ENCODE peak calls at places on chromosomes 6 and 20, in eight cellular contexts. E is NCI-H2081, K is NCI-H2171, X is Daoy, G is ovary, D is left cardiac atrium, J is GOT3, L is fibroblast of mammary gland. A is an unnamed sample.

GRCh38 chr6:24918641-24919403 is 16.9 kb downstream of the RIPOR2 start:
- DNase-seq in L (no peak), J (no peak), D (no peak), E (peak), K (peak), G (no peak), X (no peak), A (no peak)

GRCh38 chr6:33578588-33579011 is 1.5 kb downstream of the BAK1 start:
- DNase-seq in L (no peak), K (no peak), G (no peak), X (no peak), J (no peak), D (no peak), E (no peak), A (no peak)

GRCh38 chr6:157246048-157246630 is 77.2 kb downstream of the TMEM242 start:
- DNase-seq in K (no peak), D (peak), J (no peak), G (peak), L (peak), E (no peak), X (no peak), A (no peak)

GRCh38 chr6:7000825-7001777 is 106.7 kb upstream of the RREB1 start:
- DNase-seq in K (no peak), L (peak), G (no peak), E (no peak), X (no peak), D (no peak), J (no peak), A (no peak)

GRCh38 chr20:35561671-35562070 is 19.8 kb downstream of the ERGIC3 start:
- DNase-seq in X (no peak), J (no peak), G (no peak), L (no peak), K (no peak), E (no peak), D (no peak), A (no peak)

GRCh38 chr6:43454290-43455033 is 886 bp downstream of the DLK2 start:
- DNase-seq in L (peak), X (peak), D (peak), J (peak), K (peak), E (peak), G (peak), A (peak)

GRCh38 chr6:2957696-2958330 is 13.6 kb downstream of the SERPINB6 start:
- DNase-seq in E (no peak), K (no peak), L (no peak), J (no peak), X (no peak), D (peak), G (no peak), A (no peak)

GRCh38 chr6:108578595-108579038 is 17.9 kb downstream of the FOXO3 start:
- DNase-seq in L (peak), E (no peak), D (no peak), J (no peak), X (peak), G (no peak), K (no peak), A (peak)

GRCh38 chr6:157631388-157631787 is 191.7 kb upstream of the SNX9 start:
- DNase-seq in L (peak), K (no peak), G (no peak), E (no peak), J (no peak), D (no peak), X (peak), A (no peak)

GRCh38 chr20:50528804-50529351 is 18.7 kb downstream of the PTPN1 start:
- DNase-seq in K (no peak), G (no peak), E (no peak), X (no peak), D (no peak), L (peak), J (no peak), A (no peak)

GRCh38 chr6:819122-819521 is 126.2 kb upstream of the EXOC2 start:
- DNase-seq in X (no peak), L (no peak), E (no peak), K (no peak), D (no peak), G (no peak), J (no peak), A (no peak)

GRCh38 chr20:57047281-57048026 is 219.0 kb downstream of the BMP7 start:
- DNase-seq in J (no peak), E (no peak), G (no peak), D (no peak), K (no peak), X (peak), L (no peak), A (peak)

GRCh38 chr6:43938178-43939101 is 168.4 kb downstream of the VEGFA start:
- DNase-seq in L (no peak), G (no peak), E (no peak), D (no peak), K (no peak), X (peak), J (no peak), A (no peak)

GRCh38 chr6:31383149-31383548 is 20.2 kb upstream of the MICA start:
- DNase-seq in K (no peak), L (peak), D (no peak), G (no peak), E (no peak), J (no peak), X (peak), A (peak)

GRCh38 chr6:166005401-166005845 is 162.2 kb downstream of the TBXT start:
- DNase-seq in J (no peak), K (no peak), E (no peak), X (no peak), D (peak), L (peak), G (peak), A (peak)

GRCh38 chr6:29917843-29918242 is 24.5 kb upstream of the HLA-A start:
- DNase-seq in L (no peak), G (no peak), E (no peak), K (no peak), J (no peak), D (no peak), X (no peak), A (peak)

GRCh38 chr6:134593887-134594286 is 276.0 kb upstream of the SGK1 start:
- DNase-seq in J (no peak), L (no peak), X (no peak), K (no peak), D (no peak), E (no peak), G (no peak), A (peak)

GRCh38 chr20:61877776-61878477 is 187.8 kb downstream of the TAF4 start:
- DNase-seq in X (no peak), G (no peak), L (no peak), E (no peak), K (no peak), J (no peak), D (no peak), A (no peak)

GRCh38 chr6:73713426-73714147 is 17.6 kb downstream of the CD109 start:
- DNase-seq in G (no peak), X (no peak), J (no peak), K (no peak), E (no peak), D (no peak), L (no peak), A (no peak)

GRCh38 chr6:29014729-29015608 is 9.9 kb upstream of the ZNF311 start:
- DNase-seq in K (no peak), G (peak), J (no peak), X (no peak), E (no peak), L (peak), D (no peak), A (peak)

GRCh38 chr6:93017213-93017612 is 402.1 kb downstream of the EPHA7 start:
- DNase-seq in X (no peak), G (no peak), E (no peak), D (no peak), J (no peak), L (no peak), K (no peak), A (no peak)

GRCh38 chr20:24778585-24779031 is 170.5 kb upstream of the CST7 start:
- DNase-seq in X (no peak), J (no peak), L (no peak), D (no peak), G (no peak), E (no peak), K (no peak), A (no peak)

GRCh38 chr6:170097505-170098427 is 193.1 kb downstream of the DLL1 start:
- DNase-seq in D (no peak), G (no peak), X (peak), J (no peak), E (no peak), K (no peak), L (no peak), A (no peak)

GRCh38 chr6:11918739-11919605 is 93.1 kb upstream of the HIVEP1 start:
- DNase-seq in L (peak), E (no peak), K (no peak), D (no peak), J (no peak), X (peak), G (no peak), A (peak)

GRCh38 chr6:125818225-125818657 is 27.5 kb downstream of the NCOA7 start:
- DNase-seq in L (no peak), J (no peak), K (no peak), G (no peak), E (no peak), X (no peak), D (no peak), A (no peak)

GRCh38 chr6:7680393-7681075 is 45.4 kb upstream of the BMP6 start:
- DNase-seq in K (no peak), J (no peak), G (no peak), D (no peak), E (no peak), X (no peak), L (no peak), A (no peak)

GRCh38 chr20:43448748-43449535 is 8.8 kb upstream of the SRSF6 start:
- DNase-seq in K (peak), L (peak), X (peak), E (peak), G (no peak), J (no peak), D (no peak), A (peak)

GRCh38 chr6:157148391-157149323 is 174.7 kb downstream of the TMEM242 start:
- DNase-seq in L (peak), G (peak), E (peak), K (peak), D (peak), X (peak), J (peak), A (peak)

GRCh38 chr6:10850728-10851127 is 12.4 kb upstream of the MAK start:
- DNase-seq in X (no peak), L (no peak), K (no peak), E (no peak), G (no peak), D (no peak), J (no peak), A (no peak)

GRCh38 chr6:123770247-123770949 is 33.3 kb upstream of the NKAIN2 start:
- DNase-seq in G (no peak), X (no peak), J (no peak), K (no peak), E (no peak), L (no peak), D (no peak), A (no peak)

GRCh38 chr20:60968853-60969720 is 283.0 kb upstream of the CDH4 start:
- DNase-seq in D (no peak), K (no peak), J (no peak), E (no peak), L (no peak), X (no peak), G (no peak), A (no peak)

GRCh38 chr6:151461673-151462072 is 9.7 kb upstream of the RMND1 start:
- DNase-seq in G (no peak), E (no peak), K (no peak), L (no peak), D (no peak), J (no peak), X (no peak), A (no peak)

GRCh38 chr6:121434037-121434770 is 1.2 kb upstream of the GJA1 start:
- DNase-seq in L (peak), K (no peak), G (peak), E (no peak), X (peak), J (no peak), D (no peak), A (peak)

GRCh38 chr6:157830354-157831017 is 7.4 kb downstream of the SNX9 start:
- DNase-seq in X (no peak), K (peak), G (no peak), D (no peak), J (no peak), E (no peak), L (no peak), A (no peak)

GRCh38 chr20:2984028-2984501 is 59.4 kb upstream of the GNRH2 start:
- DNase-seq in K (no peak), G (no peak), J (no peak), D (no peak), L (no peak), E (no peak), X (no peak), A (no peak)

A was measured in RPMI7951.